ENCODE peak calls at places on chromosomes 1 and 21, in four cellular contexts. P is right atrium auricular region, H is pancreas, K is cardiac muscle cell. X is an unnamed sample. For H3K4me1, the result is how much of the 10 kb centered on the place peaks cover.

GRCh38 chr1:98672184-98672583 is 10.7 kb downstream of the SNX7 start:
- DNase-seq in P (no peak), H (no peak), K (no peak), X (no peak)

GRCh38 chr21:30831194-30831765 is 1.7 kb upstream of the KRTAP7-1 start:
- DNase-seq in P (no peak), H (no peak), K (peak), X (no peak)

GRCh38 chr1:10495475-10495817 is 20.7 kb downstream of the PEX14 start:
- DNase-seq in P (no peak), H (no peak), K (no peak), X (no peak)

GRCh38 chr1:180691322-180691721 is 59.5 kb downstream of the XPR1 start:
- DNase-seq in P (no peak), H (no peak), K (peak), X (peak)

GRCh38 chr1:53176452-53177344 is 19.9 kb upstream of the CPT2 start:
- DNase-seq in P (no peak), H (peak), K (peak), X (no peak)

GRCh38 chr1:118204648-118205047 is 19.6 kb upstream of the SPAG17 start:
- DNase-seq in P (no peak), H (no peak), K (no peak), X (no peak)

GRCh38 chr1:205582471-205583291 is 49.1 kb downstream of the ELK4 start:
- DNase-seq in P (no peak), H (no peak), K (no peak), X (no peak)

GRCh38 chr1:51439895-51440294 is 79.2 kb downstream of the EPS15 start:
- DNase-seq in P (no peak), H (no peak), K (no peak), X (no peak)

GRCh38 chr21:39052718-39053117 is 130.5 kb downstream of the PSMG1 start:
- DNase-seq in P (no peak), H (no peak), K (no peak), X (no peak)

GRCh38 chr1:38806090-38806489 is 53.5 kb downstream of the RRAGC start:
- DNase-seq in P (no peak), H (no peak), K (no peak), X (no peak)

GRCh38 chr1:205870236-205870635 is 20.3 kb upstream of the PM20D1 start:
- DNase-seq in P (no peak), H (no peak), K (no peak), X (no peak)

GRCh38 chr1:209741198-209741597 is 14.7 kb upstream of the TRAF3IP3 start:
- DNase-seq in P (no peak), H (no peak), K (no peak), X (no peak)

GRCh38 chr1:229310833-229311232 is 32.0 kb downstream of the CCSAP start:
- DNase-seq in P (no peak), H (no peak), K (no peak), X (no peak)

GRCh38 chr1:183804916-183805734 is at the start of gene RGL1:
- DNase-seq in P (peak), H (peak), K (peak), X (peak)

GRCh38 chr1:25569599-25570458 is 26.4 kb downstream of the LDLRAP1 start:
- DNase-seq in P (no peak), H (no peak), K (peak), X (no peak)

GRCh38 chr1:205917466-205918248 is 25.6 kb downstream of the SLC26A9 start:
- DNase-seq in P (peak), H (no peak), K (no peak), X (no peak)

GRCh38 chr1:227323164-227323955 is 5.1 kb upstream of the CDC42BPA start:
- DNase-seq in P (no peak), H (peak), K (no peak), X (no peak)

GRCh38 chr21:46402421-46402820 is 56.3 kb upstream of the DIP2A start:
- DNase-seq in P (no peak), H (no peak), K (no peak), X (no peak)

GRCh38 chr1:244181867-244182266 is 130.8 kb downstream of the ZBTB18 start:
- DNase-seq in P (no peak), H (no peak), K (no peak), X (no peak)

GRCh38 chr1:178311164-178311563 is 185.6 kb downstream of the CLEC20A start:
- DNase-seq in P (no peak), H (no peak), K (peak), X (peak)

GRCh38 chr1:1434131-1434811 is 1.2 kb upstream of the VWA1 start:
- DNase-seq in P (peak), H (peak), K (peak), X (no peak)

GRCh38 chr1:202575906-202576653 is 134.2 kb downstream of the SYT2 start:
- DNase-seq in P (no peak), H (no peak), K (peak), X (peak)
- H3K4me1 ChIP-seq in P (half or more), H (under half), K (under half), X (half or more)

GRCh38 chr1:204361341-204361771 is 1.6 kb upstream of the PLEKHA6 start:
- DNase-seq in P (no peak), H (no peak), K (peak), X (no peak)
- H3K4me1 ChIP-seq in P (half or more), H (under half), K (half or more), X (under half)

GRCh38 chr1:31581821-31582810 is 5.8 kb downstream of the TINAGL1 start:
- DNase-seq in P (peak), H (no peak), K (no peak), X (no peak)

GRCh38 chr1:31584869-31585735 is 8.8 kb downstream of the TINAGL1 start:
- DNase-seq in P (peak), H (no peak), K (no peak), X (no peak)

GRCh38 chr1:31580891-31581603 is 4.7 kb downstream of the TINAGL1 start:
- DNase-seq in P (peak), H (no peak), K (no peak), X (no peak)

GRCh38 chr1:31583995-31584868 is 7.9 kb downstream of the TINAGL1 start:
- DNase-seq in P (peak), H (peak), K (peak), X (peak)

GRCh38 chr1:31583082-31583994 is 7.0 kb downstream of the TINAGL1 start:
- DNase-seq in P (peak), H (no peak), K (no peak), X (no peak)
- H3K4me1 ChIP-seq in P (half or more), H (under half), K (under half), X (half or more)

GRCh38 chr1:61297887-61298286 is 215.5 kb downstream of the NFIA start:
- DNase-seq in P (no peak), H (no peak), K (no peak), X (no peak)
- H3K4me1 ChIP-seq in P (half or more), H (under half), K (under half), X (under half)

GRCh38 chr1:3902111-3902511 is 2.0 kb upstream of the C1orf174 start:
- DNase-seq in P (no peak), H (no peak), K (no peak), X (no peak)

GRCh38 chr1:3899776-3900149 is 309 bp downstream of the C1orf174 start:
- DNase-seq in P (no peak), H (no peak), K (no peak), X (no peak)

GRCh38 chr1:3900150-3900968 is at the start of gene C1orf174:
- DNase-seq in P (peak), H (peak), K (peak), X (peak)

GRCh38 chr1:3902546-3902945 is 2.5 kb upstream of the C1orf174 start:
- DNase-seq in P (no peak), H (no peak), K (no peak), X (no peak)

GRCh38 chr1:3900969-3901529 is 977 bp upstream of the C1orf174 start:
- DNase-seq in P (peak), H (peak), K (peak), X (peak)
- H3K4me1 ChIP-seq in P (under half), H (under half), K (under half), X (under half)

DNA sequence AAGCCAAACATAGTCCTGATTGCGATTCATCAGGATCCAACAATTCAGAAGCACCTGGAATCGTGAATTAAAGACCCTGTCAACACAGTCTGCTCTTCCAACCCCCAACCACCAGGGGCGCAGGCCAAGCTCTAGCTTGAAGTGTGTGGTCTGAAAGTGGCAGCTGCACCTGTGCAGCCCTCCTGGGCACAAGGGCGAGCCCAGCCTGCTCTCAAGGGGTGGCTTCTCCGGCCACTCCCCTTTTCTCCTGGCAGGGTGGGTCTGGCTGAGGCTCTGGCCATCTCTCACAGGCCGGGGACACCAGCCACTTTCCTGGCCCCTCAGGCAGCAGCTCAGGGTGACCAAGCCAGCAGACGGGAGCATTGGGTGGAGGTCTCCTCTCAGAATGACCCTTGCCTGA is 62.3 kb downstream of the SLC66A1 start:
- DNase-seq in P (no peak), H (no peak), K (no peak), X (no peak)
- H3K4me1 ChIP-seq in P (under half), H (under half), K (under half), X (under half)

GRCh38 chr1:93700532-93701469 is 19.2 kb upstream of the BCAR3 start:
- DNase-seq in P (no peak), H (no peak), K (peak), X (no peak)
- H3K4me1 ChIP-seq in P (under half), H (under half), K (under half), X (under half)

GRCh38 chr1:24047101-24047459 is 64.9 kb downstream of the MYOM3 start:
- DNase-seq in P (peak), H (no peak), K (peak), X (peak)
- H3K4me1 ChIP-seq in P (under half), H (under half), K (under half), X (under half)